ENCODE peak calls at places on chromosomes 6 and 20, in seven cellular contexts. Q, L, C, F, R, E and Y are unnamed samples.

GRCh38 chr6:82461536-82461935 is 97.9 kb downstream of the TPBG start:
- DNase-seq in Q (no peak), F (no peak), R (no peak), C (no peak), L (no peak), E (no peak), Y (no peak)

GRCh38 chr20:17643531-17644188 is 38.4 kb downstream of the RRBP1 start:
- DNase-seq in R (no peak), L (peak), F (no peak), E (no peak), Q (no peak), C (no peak), Y (no peak)

GRCh38 chr6:148021715-148022114 is 320.9 kb upstream of the SASH1 start:
- DNase-seq in C (no peak), E (no peak), F (no peak), R (no peak), Q (no peak), L (no peak), Y (no peak)

GRCh38 chr6:147287869-147288271 is 83.7 kb downstream of the STXBP5 start:
- DNase-seq in E (no peak), Q (peak), R (peak), C (no peak), F (peak), L (no peak), Y (no peak)

GRCh38 chr20:43459022-43459942 is 1.6 kb downstream of the SRSF6 start:
- DNase-seq in F (peak), L (peak), R (no peak), E (no peak), Q (no peak), C (no peak), Y (peak)

GRCh38 chr20:32387262-32387661 is 29.1 kb downstream of the ASXL1 start:
- DNase-seq in C (peak), L (no peak), R (no peak), F (no peak), Q (no peak), E (peak), Y (peak)

GRCh38 chr6:32685603-32686002 is 19.1 kb upstream of the HLA-DQB1 start:
- DNase-seq in E (no peak), R (no peak), Q (no peak), F (peak), C (peak), L (peak), Y (peak)

GRCh38 chr20:64107736-64108457 is 532 bp upstream of the NPBWR2 start:
- DNase-seq in Q (no peak), L (peak), E (no peak), R (no peak), F (no peak), C (no peak), Y (no peak)

GRCh38 chr6:95084867-95085266 is 492.5 kb upstream of the MANEA start:
- DNase-seq in R (no peak), L (no peak), E (no peak), Q (no peak), F (no peak), C (no peak), Y (no peak)

GRCh38 chr6:116100419-116101297 is at the start of gene NT5DC1:
- DNase-seq in Q (peak), E (peak), L (peak), C (peak), F (peak), R (peak), Y (peak)

GRCh38 chr6:158684745-158685355 is 35.0 kb downstream of the SYTL3 start:
- DNase-seq in E (no peak), C (no peak), L (no peak), F (no peak), R (no peak), Q (no peak), Y (no peak)

GRCh38 chr6:152750694-152751093 is at the start of gene VIP:
- DNase-seq in Q (peak), E (no peak), L (peak), C (no peak), F (peak), R (peak), Y (no peak)

GRCh38 chr20:43586641-43587040 is 4.1 kb upstream of the IFT52 start:
- DNase-seq in R (no peak), L (no peak), F (no peak), Q (no peak), C (no peak), E (no peak), Y (no peak)

GRCh38 chr20:41692479-41693135 is 74.4 kb upstream of the CHD6 start:
- DNase-seq in E (peak), L (peak), F (peak), C (peak), Q (peak), R (no peak), Y (peak)

GRCh38 chr6:116997496-116997895 is 120.5 kb downstream of the RFX6 start:
- DNase-seq in F (no peak), R (no peak), Q (no peak), E (no peak), C (no peak), L (no peak), Y (no peak)